ENCODE peak calls at places on chromosome X, in five cellular contexts. Y, I, H, K and X are unnamed samples.

GRCh38 chrX:9935436-9935835 is 31.7 kb upstream of the CLDN34 start:
- DNase-seq in K (no peak), H (no peak), I (no peak), Y (no peak), X (no peak)

GRCh38 chrX:123906557-123907316 is 46.9 kb downstream of the XIAP start:
- DNase-seq in Y (no peak), I (no peak), K (no peak), H (no peak), X (no peak)

GRCh38 chrX:71927040-71927439 is 16.4 kb downstream of the NHSL2 start:
- DNase-seq in K (no peak), Y (no peak), H (no peak), I (no peak), X (no peak)

GRCh38 chrX:155086202-155086840 is 15.0 kb downstream of the BRCC3 start:
- DNase-seq in Y (peak; percentile 33), I (no peak), H (peak; percentile 29), K (no peak), X (no peak)

GRCh38 chrX:288561-288991 is 7.4 kb downstream of the PLCXD1 start:
- DNase-seq in H (no peak), K (no peak), Y (no peak), I (no peak), X (no peak)

GRCh38 chrX:109312757-109313156 is 169.1 kb downstream of the GUCY2F start:
- DNase-seq in K (no peak), Y (no peak), H (peak; percentile 20), I (no peak), X (no peak)

GRCh38 chrX:134254511-134254910 is 17.5 kb downstream of the CCDC160 start:
- DNase-seq in H (no peak), K (no peak), I (no peak), Y (no peak), X (no peak)

GRCh38 chrX:7201481-7201880 is 53.5 kb upstream of the PUDP start:
- DNase-seq in I (no peak), K (no peak), H (no peak), Y (no peak), X (no peak)

GRCh38 chrX:133265331-133265730 is 47.2 kb upstream of the TFDP3 start:
- DNase-seq in K (no peak), Y (no peak), H (peak; percentile 17), I (no peak), X (no peak)

GRCh38 chrX:53433651-53434639 is at the start of gene HSD17B10:
- DNase-seq in K (peak; percentile 69), H (peak; percentile 84), I (no peak), Y (peak; percentile 85), X (peak; percentile 60)

GRCh38 chrX:136652822-136653723 is 5.1 kb downstream of the CD40LG start:
- DNase-seq in Y (peak; percentile 1), I (no peak), K (no peak), H (no peak), X (no peak)

GRCh38 chrX:120140293-120140981 is 18.0 kb upstream of the RHOXF2 start:
- DNase-seq in I (no peak), H (peak; percentile 2), K (no peak), Y (no peak), X (peak; percentile 38)

GRCh38 chrX:30141966-30142365 is 73.4 kb upstream of the MAGEB2 start:
- DNase-seq in I (peak; percentile 13), Y (peak; percentile 67), K (no peak), H (peak; percentile 55), X (peak; percentile 32)

GRCh38 chrX:68723491-68724155 is 76.2 kb downstream of the STARD8 start:
- DNase-seq in Y (no peak), K (no peak), H (no peak), I (no peak), X (no peak)

GRCh38 chrX:153905481-153906095 is 1.1 kb downstream of the AVPR2 start:
- DNase-seq in I (no peak), H (no peak), Y (no peak), K (no peak), X (no peak)